ENCODE peak calls at places on chromosomes 7 and 10, in five cellular contexts. U is Peyer's patch, P is GM23248, K is left ventricle myocardium inferior, A is cardiac muscle cell. H is an unnamed sample. For H3K36me3 and H3K4me1, the result is how much of the 10 kb centered on the place peaks cover.

GRCh38 chr10:58044072-58044471 is 223.6 kb downstream of the IPMK start:
- DNase-seq in P (peak), A (no peak), K (no peak), U (no peak), H (no peak)

GRCh38 chr7:85261341-85261740 is 74.5 kb upstream of the SEMA3D start:
- DNase-seq in K (no peak), U (no peak), A (no peak), P (peak), H (no peak)

GRCh38 chr10:61779950-61780659 is 117.4 kb downstream of the CABCOCO1 start:
- DNase-seq in A (peak), P (peak), K (no peak), U (peak), H (no peak)

GRCh38 chr7:2071133-2071832 is 161.5 kb downstream of the MAD1L1 start:
- DNase-seq in A (no peak), P (no peak), U (no peak), K (no peak), H (no peak)

GRCh38 chr10:8225232-8225631 is 170.7 kb downstream of the GATA3 start:
- DNase-seq in K (no peak), U (no peak), P (no peak), A (no peak), H (no peak)

GRCh38 chr10:77168861-77169260 is 468.7 kb downstream of the KCNMA1 start:
- DNase-seq in P (no peak), K (no peak), A (no peak), U (no peak), H (no peak)

GRCh38 chr7:134034652-134035051 is 92.5 kb upstream of the LRGUK start:
- DNase-seq in P (no peak), U (no peak), K (no peak), A (no peak), H (no peak)

GRCh38 chr10:23439920-23440875 is 1.3 kb downstream of the OTUD1 start:
- DNase-seq in U (peak), A (peak), P (peak), K (peak), H (peak)

GRCh38 chr10:110774069-110775021 is 97.4 kb upstream of the PDCD4 start:
- DNase-seq in A (no peak), K (no peak), P (peak), U (no peak), H (no peak)

GRCh38 chr10:121378402-121378801 is 219.8 kb downstream of the FGFR2 start:
- DNase-seq in A (no peak), U (no peak), P (no peak), K (no peak), H (no peak)

GRCh38 chr7:123673137-123673732 is 17.6 kb downstream of the LMOD2 start:
- DNase-seq in U (no peak), K (no peak), A (no peak), P (no peak), H (no peak)

GRCh38 chr10:11898033-11898371 is 74.8 kb downstream of the PROSER2 start:
- DNase-seq in U (no peak), P (no peak), A (no peak), K (no peak), H (no peak)

GRCh38 chr10:60137292-60137992 is 231.1 kb upstream of the CCDC6 start:
- DNase-seq in A (no peak), P (no peak), K (no peak), U (no peak), H (no peak)

GRCh38 chr7:2787251-2787968 is 56.7 kb downstream of the GNA12 start:
- DNase-seq in A (peak), U (no peak), K (no peak), P (no peak), H (no peak)

GRCh38 chr7:98100088-98100487 is 6.6 kb upstream of the LMTK2 start:
- DNase-seq in A (no peak), P (no peak), K (no peak), U (no peak), H (no peak)

GRCh38 chr7:94396606-94397005 is 1.9 kb downstream of the COL1A2 start:
- DNase-seq in U (no peak), K (no peak), P (peak), A (no peak), H (no peak)

GRCh38 chr10:30182191-30183075 is 123.0 kb upstream of the JCAD start:
- DNase-seq in U (no peak), A (peak), P (peak), K (no peak), H (no peak)

GRCh38 chr10:110706690-110707098 is 62.6 kb downstream of the RBM20 start:
- DNase-seq in A (no peak), P (peak), U (no peak), K (no peak), H (peak)

GRCh38 chr10:62437696-62438095 is 63.5 kb downstream of the ZNF365 start:
- DNase-seq in K (no peak), U (no peak), P (peak), A (peak), H (peak)

GRCh38 chr7:76328390-76328789 is 25.9 kb downstream of the HSPB1 start:
- DNase-seq in A (no peak), K (no peak), U (no peak), P (no peak), H (no peak)

GRCh38 chr7:158917818-158918217 is 61.5 kb downstream of the DYNC2I1 start:
- DNase-seq in K (no peak), A (no peak), U (no peak), P (no peak), H (no peak)

GRCh38 chr7:140478361-140479061 is 794 bp downstream of the MKRN1 start:
- DNase-seq in A (peak), U (peak), P (peak), K (peak), H (peak)

GRCh38 chr7:148729984-148730733 is 31.5 kb downstream of the CUL1 start:
- DNase-seq in P (peak), K (no peak), A (no peak), U (no peak), H (no peak)

GRCh38 chr10:126634915-126635314 is 35.6 kb downstream of the C10orf90 start:
- DNase-seq in U (no peak), A (no peak), K (no peak), P (peak), H (peak)

GRCh38 chr10:12154516-12154915 is 25.0 kb downstream of the SEC61A2 start:
- DNase-seq in U (no peak), K (no peak), P (no peak), A (no peak), H (no peak)

GRCh38 chr10:3102721-3103410 is 35.5 kb downstream of the PFKP start:
- DNase-seq in K (no peak), P (peak), A (no peak), U (no peak), H (peak)

GRCh38 chr10:75334720-75335119 is 66.8 kb downstream of the ZNF503 start:
- DNase-seq in A (no peak), U (no peak), K (no peak), P (no peak), H (no peak)

GRCh38 chr7:75892634-75893272 is 13.9 kb downstream of the RHBDD2 start:
- DNase-seq in K (peak), P (peak), U (no peak), A (no peak), H (no peak)

GRCh38 chr7:101156866-101157589 is 2.8 kb downstream of the AP1S1 start:
- DNase-seq in U (peak), A (no peak), K (no peak), P (no peak), H (no peak)

GRCh38 chr7:142795339-142795863 is 24.6 kb downstream of the PRSS2 start:
- DNase-seq in U (peak), P (no peak), A (no peak), K (no peak), H (no peak)

DNA sequence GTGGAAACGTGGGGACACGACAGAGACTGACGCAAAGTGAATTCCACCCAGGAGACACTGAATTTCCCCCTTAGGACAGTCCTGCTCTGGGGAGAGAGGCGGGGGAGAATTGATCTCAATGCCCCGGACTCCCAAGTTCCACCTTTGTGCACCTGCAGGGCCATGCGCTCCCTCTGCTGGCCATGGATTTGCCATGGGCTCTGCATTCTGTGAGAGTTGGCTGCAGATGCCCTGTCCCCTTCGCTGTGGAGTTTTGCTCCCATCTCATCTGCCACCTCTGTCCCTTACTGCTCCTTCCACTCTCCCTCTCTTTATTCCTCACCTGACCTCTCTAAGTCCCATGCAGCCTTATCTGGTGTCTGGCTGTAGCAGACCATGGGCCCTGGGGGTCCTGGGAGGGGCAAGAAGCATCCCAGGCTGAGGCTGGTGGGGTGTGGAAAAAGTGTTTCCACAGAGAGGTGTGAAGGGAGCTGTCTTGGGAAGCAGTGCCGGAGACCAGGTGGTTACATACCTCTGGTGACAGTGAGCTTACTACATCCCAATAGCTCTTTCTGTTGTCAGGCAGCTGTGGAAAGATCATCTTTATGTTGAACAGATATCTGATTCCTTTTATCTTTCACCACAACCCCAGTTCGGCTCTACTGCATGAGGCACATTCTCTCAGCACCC is 14.3 kb downstream of the GHRHR start:
- DNase-seq in P (peak), U (peak), A (peak), K (no peak), H (peak)
- H3K36me3 ChIP-seq in P (under half), U (under half), A (under half), K (under half), H (under half)

GRCh38 chr10:5412277-5412941 is at the start of gene NET1:
- DNase-seq in A (peak), P (peak), K (peak), U (peak), H (peak)
- H3K4me1 ChIP-seq in A (under half), P (under half), K (under half), U (under half), H (under half)

DNA sequence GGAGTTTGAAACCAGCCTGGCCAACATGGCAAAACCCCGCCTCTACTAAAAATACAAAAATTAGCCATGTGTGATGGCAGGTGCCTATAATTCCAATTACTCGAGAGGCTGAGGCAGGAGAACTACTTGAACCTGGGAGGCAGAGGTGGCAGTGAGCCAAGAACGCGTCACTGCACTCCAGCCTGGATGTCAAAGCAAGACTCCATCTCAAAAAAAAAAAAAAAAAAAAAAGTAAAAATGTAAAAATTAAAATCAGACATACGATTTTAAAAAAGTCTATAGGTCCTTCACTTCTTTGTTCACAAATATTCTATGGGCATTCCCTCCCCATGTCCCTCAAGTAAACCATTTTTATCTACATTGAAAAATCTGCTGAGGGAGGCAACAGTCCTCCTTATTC is 34.9 kb upstream of the TLL2 start:
- DNase-seq in P (no peak), U (no peak), A (peak), K (peak), H (no peak)
- H3K36me3 ChIP-seq in P (half or more), U (half or more), A (under half), K (half or more), H (half or more)

GRCh38 chr7:65892169-65892568 is 19.3 kb downstream of the VKORC1L1 start:
- DNase-seq in P (no peak), K (no peak), U (no peak), A (no peak), H (no peak)
- H3K4me1 ChIP-seq in P (under half), K (under half), U (under half), A (under half), H (under half)

H was measured in HAP-1.